ENCODE peak calls at places on chromosomes 13 and 19, in six cellular contexts. One of them, this sample, is unnamed.

GRCh38 chr19:1125601-1126533 is 22.1 kb downstream of the GPX4 start:
- DNase-seq in PC-3: peak; percentile 12
- DNase-seq in AG09309: no peak
- DNase-seq in fibroblast of pulmonary artery: no peak
- DNase-seq in breast epithelium: no peak
- DNase-seq in upper lobe of left lung: no peak
- DNase-seq in this sample: no peak

GRCh38 chr19:6551607-6552450 is 21.0 kb downstream of the TNFSF9 start:
- DNase-seq in PC-3: no peak
- DNase-seq in AG09309: no peak
- DNase-seq in fibroblast of pulmonary artery: no peak
- DNase-seq in breast epithelium: no peak
- DNase-seq in upper lobe of left lung: no peak
- DNase-seq in this sample: no peak

GRCh38 chr19:49766007-49766937 is 529 bp upstream of the AP2A1 start:
- DNase-seq in PC-3: peak; percentile 100
- DNase-seq in AG09309: peak; percentile 100
- DNase-seq in fibroblast of pulmonary artery: peak; percentile 100
- DNase-seq in breast epithelium: peak; percentile 100
- DNase-seq in upper lobe of left lung: peak; percentile 99
- DNase-seq in this sample: peak; percentile 98

GRCh38 chr13:30142502-30143211 is 164.7 kb downstream of the KATNAL1 start:
- DNase-seq in PC-3: peak; percentile 90
- DNase-seq in AG09309: peak; percentile 99
- DNase-seq in fibroblast of pulmonary artery: peak; percentile 90
- DNase-seq in breast epithelium: peak; percentile 65
- DNase-seq in upper lobe of left lung: no peak
- DNase-seq in this sample: peak; percentile 97

GRCh38 chr19:45291834-45292233 is 30.8 kb downstream of the CKM start:
- DNase-seq in PC-3: no peak
- DNase-seq in AG09309: no peak
- DNase-seq in fibroblast of pulmonary artery: no peak
- DNase-seq in breast epithelium: no peak
- DNase-seq in upper lobe of left lung: no peak
- DNase-seq in this sample: no peak

GRCh38 chr13:51035469-51035868 is 75.6 kb downstream of the C13orf42 start:
- DNase-seq in PC-3: no peak
- DNase-seq in AG09309: no peak
- DNase-seq in fibroblast of pulmonary artery: no peak
- DNase-seq in breast epithelium: no peak
- DNase-seq in upper lobe of left lung: no peak
- DNase-seq in this sample: no peak

GRCh38 chr13:98232456-98232855 is 55.4 kb upstream of the RNF113B start:
- DNase-seq in PC-3: peak; percentile 70
- DNase-seq in AG09309: no peak
- DNase-seq in fibroblast of pulmonary artery: no peak
- DNase-seq in breast epithelium: no peak
- DNase-seq in upper lobe of left lung: no peak
- DNase-seq in this sample: no peak

GRCh38 chr13:30572859-30573275 is 44.9 kb upstream of the USPL1 start:
- DNase-seq in PC-3: peak; percentile 39
- DNase-seq in AG09309: no peak
- DNase-seq in fibroblast of pulmonary artery: peak; percentile 61
- DNase-seq in breast epithelium: no peak
- DNase-seq in upper lobe of left lung: peak; percentile 35
- DNase-seq in this sample: no peak

GRCh38 chr19:8259922-8260247 is 48.3 kb downstream of the CD320 start:
- DNase-seq in PC-3: no peak
- DNase-seq in AG09309: no peak
- DNase-seq in fibroblast of pulmonary artery: no peak
- DNase-seq in breast epithelium: peak; percentile 28
- DNase-seq in upper lobe of left lung: no peak
- DNase-seq in this sample: no peak

GRCh38 chr13:65926750-65927171 is 1303.4 kb downstream of the PCDH9 start:
- DNase-seq in PC-3: peak; percentile 85
- DNase-seq in AG09309: no peak
- DNase-seq in fibroblast of pulmonary artery: no peak
- DNase-seq in breast epithelium: no peak
- DNase-seq in upper lobe of left lung: peak; percentile 22
- DNase-seq in this sample: no peak

GRCh38 chr19:1747285-1748114 is 5.8 kb upstream of the ONECUT3 start:
- DNase-seq in PC-3: peak; percentile 97
- DNase-seq in AG09309: peak; percentile 31
- DNase-seq in fibroblast of pulmonary artery: peak; percentile 90
- DNase-seq in breast epithelium: no peak
- DNase-seq in upper lobe of left lung: no peak
- DNase-seq in this sample: peak; percentile 58

GRCh38 chr19:44548736-44549135 is 19.3 kb upstream of the CEACAM20 start:
- DNase-seq in PC-3: peak; percentile 15
- DNase-seq in AG09309: peak; percentile 3
- DNase-seq in fibroblast of pulmonary artery: peak; percentile 71
- DNase-seq in breast epithelium: no peak
- DNase-seq in upper lobe of left lung: no peak
- DNase-seq in this sample: peak; percentile 30

GRCh38 chr13:65585346-65585745 is 1644.8 kb downstream of the PCDH9 start:
- DNase-seq in PC-3: no peak
- DNase-seq in AG09309: no peak
- DNase-seq in fibroblast of pulmonary artery: no peak
- DNase-seq in breast epithelium: no peak
- DNase-seq in upper lobe of left lung: no peak
- DNase-seq in this sample: no peak

GRCh38 chr19:3129112-3129511 is 6.7 kb upstream of the GNA15 start:
- DNase-seq in PC-3: peak; percentile 62
- DNase-seq in AG09309: peak; percentile 35
- DNase-seq in fibroblast of pulmonary artery: peak; percentile 85
- DNase-seq in breast epithelium: no peak
- DNase-seq in upper lobe of left lung: no peak
- DNase-seq in this sample: no peak
- TF ChIP-seq CTCF in PC-3: peak; percentile 69
- TF ChIP-seq CTCF in AG09309: peak; percentile 49
- TF ChIP-seq CTCF in fibroblast of pulmonary artery: peak; percentile 68
- TF ChIP-seq CTCF in breast epithelium: peak; percentile 52
- TF ChIP-seq CTCF in upper lobe of left lung: peak; percentile 59
- TF ChIP-seq CTCF in this sample: peak; percentile 64

GRCh38 chr19:2944403-2944774 is 382 bp downstream of the ZNF77 start:
- DNase-seq in PC-3: no peak
- DNase-seq in AG09309: no peak
- DNase-seq in fibroblast of pulmonary artery: no peak
- DNase-seq in breast epithelium: no peak
- DNase-seq in upper lobe of left lung: no peak
- DNase-seq in this sample: no peak

GRCh38 chr19:2944775-2945574 is at the start of gene ZNF77:
- DNase-seq in PC-3: peak; percentile 98
- DNase-seq in AG09309: peak; percentile 98
- DNase-seq in fibroblast of pulmonary artery: peak; percentile 99
- DNase-seq in breast epithelium: peak; percentile 100
- DNase-seq in upper lobe of left lung: peak; percentile 97
- DNase-seq in this sample: peak; percentile 94

GRCh38 chr19:2945575-2946184 is 909 bp upstream of the ZNF77 start:
- DNase-seq in PC-3: no peak
- DNase-seq in AG09309: no peak
- DNase-seq in fibroblast of pulmonary artery: no peak
- DNase-seq in breast epithelium: no peak
- DNase-seq in upper lobe of left lung: no peak
- DNase-seq in this sample: no peak

DNA sequence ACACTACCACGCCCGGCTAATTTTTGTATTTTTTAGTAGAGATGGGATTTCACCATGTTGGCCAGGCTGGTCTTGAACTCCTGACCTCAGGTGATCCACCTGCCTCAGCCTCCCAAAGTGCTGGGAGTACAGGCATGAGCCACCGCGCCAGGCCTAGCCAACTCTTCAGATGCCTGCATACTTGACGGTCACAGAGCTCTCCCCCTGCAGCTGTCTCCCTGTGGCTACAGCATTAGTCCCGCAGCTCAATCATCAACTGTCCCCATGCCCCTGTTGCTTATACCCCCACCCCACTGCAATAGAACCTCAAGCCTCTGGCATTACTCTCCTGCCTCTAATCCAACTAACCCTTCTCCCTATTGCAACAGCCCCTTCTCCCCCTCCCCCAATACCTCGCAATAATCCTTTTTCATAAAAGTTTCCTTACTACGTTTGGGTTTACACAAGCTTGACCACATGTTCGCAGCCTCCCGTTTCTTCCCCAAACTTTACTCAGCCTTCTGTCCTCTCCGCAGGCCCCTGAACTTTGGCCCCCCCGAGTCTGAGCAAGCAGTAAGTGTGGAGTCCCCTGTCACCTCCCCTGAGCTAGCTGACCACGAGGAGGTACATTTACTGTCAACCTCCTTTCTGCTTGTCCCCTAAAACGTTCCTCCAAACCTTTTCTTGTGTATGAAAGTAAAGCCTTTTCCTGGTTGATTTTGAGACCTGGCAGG is 1.7 kb downstream of the ZNF77 start:
- DNase-seq in PC-3: no peak
- DNase-seq in AG09309: no peak
- DNase-seq in fibroblast of pulmonary artery: no peak
- DNase-seq in breast epithelium: no peak
- DNase-seq in upper lobe of left lung: no peak
- DNase-seq in this sample: no peak
- H3K4me3 ChIP-seq in PC-3: no peak overlapping the region
- H3K4me3 ChIP-seq in AG09309: no peak overlapping the region
- H3K4me3 ChIP-seq in fibroblast of pulmonary artery: no peak overlapping the region
- H3K4me3 ChIP-seq in breast epithelium: no peak overlapping the region
- H3K4me3 ChIP-seq in upper lobe of left lung: no peak overlapping the region
- H3K4me3 ChIP-seq in this sample: no peak overlapping the region

GRCh38 chr19:42109896-42110295 is 22.4 kb downstream of the POU2F2 start:
- DNase-seq in PC-3: no peak
- DNase-seq in AG09309: no peak
- DNase-seq in fibroblast of pulmonary artery: no peak
- DNase-seq in breast epithelium: no peak
- DNase-seq in upper lobe of left lung: no peak
- DNase-seq in this sample: no peak
- TF ChIP-seq CTCF in PC-3: no peak
- TF ChIP-seq CTCF in AG09309: no peak
- TF ChIP-seq CTCF in fibroblast of pulmonary artery: no peak
- TF ChIP-seq CTCF in breast epithelium: no peak
- TF ChIP-seq CTCF in upper lobe of left lung: no peak
- TF ChIP-seq CTCF in this sample: no peak

GRCh38 chr13:95552208-95552538 is 347 bp upstream of the CLDN10 start:
- DNase-seq in PC-3: no peak
- DNase-seq in AG09309: no peak
- DNase-seq in fibroblast of pulmonary artery: no peak
- DNase-seq in breast epithelium: no peak
- DNase-seq in upper lobe of left lung: no peak
- DNase-seq in this sample: no peak

GRCh38 chr13:95552539-95553270 is at the start of gene CLDN10:
- DNase-seq in PC-3: no peak
- DNase-seq in AG09309: no peak
- DNase-seq in fibroblast of pulmonary artery: no peak
- DNase-seq in breast epithelium: no peak
- DNase-seq in upper lobe of left lung: peak; percentile 22
- DNase-seq in this sample: no peak

GRCh38 chr13:95556981-95557380 is 4.5 kb downstream of the CLDN10 start:
- DNase-seq in PC-3: no peak
- DNase-seq in AG09309: no peak
- DNase-seq in fibroblast of pulmonary artery: no peak
- DNase-seq in breast epithelium: no peak
- DNase-seq in upper lobe of left lung: no peak
- DNase-seq in this sample: no peak

GRCh38 chr13:95553271-95553588 is 710 bp downstream of the CLDN10 start:
- DNase-seq in PC-3: no peak
- DNase-seq in AG09309: no peak
- DNase-seq in fibroblast of pulmonary artery: no peak
- DNase-seq in breast epithelium: no peak
- DNase-seq in upper lobe of left lung: no peak
- DNase-seq in this sample: no peak

DNA sequence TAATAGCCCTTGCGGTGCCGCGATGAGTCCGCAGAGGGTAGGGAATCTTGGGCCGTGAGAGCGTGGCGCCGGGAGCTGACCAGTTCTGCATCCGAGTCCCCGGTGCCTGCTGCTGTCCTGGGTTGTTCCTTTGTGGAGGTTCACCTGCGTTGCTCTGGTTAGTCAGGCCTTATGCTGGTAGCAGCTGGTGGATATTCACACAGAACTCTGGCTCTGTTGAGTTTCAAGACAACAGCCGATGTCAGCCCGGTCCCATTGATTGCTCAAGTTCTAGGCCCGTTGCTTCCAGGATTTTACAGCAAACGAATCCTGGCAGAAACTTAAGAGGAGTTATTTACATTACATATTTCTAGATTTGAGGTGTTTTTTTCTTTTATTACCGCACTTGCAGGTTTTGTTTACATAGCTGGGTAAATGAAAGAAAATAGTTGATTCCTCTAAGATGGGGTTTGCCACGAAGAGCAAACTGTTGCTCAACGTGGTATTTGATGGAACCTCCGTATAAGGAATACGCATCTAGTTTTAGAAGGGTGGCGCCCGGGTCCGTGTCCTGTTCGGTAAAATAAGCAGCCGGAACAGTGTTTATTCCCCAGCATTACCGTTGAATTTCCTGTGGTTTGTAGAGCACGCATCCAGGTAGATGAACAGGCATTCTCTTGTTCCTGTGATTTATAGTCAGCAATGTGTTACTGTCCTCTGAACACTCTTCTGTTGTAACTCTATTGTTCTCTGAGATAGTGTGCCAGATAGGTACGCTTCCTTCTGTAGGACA is 1.3 kb downstream of the CLDN10 start:
- DNase-seq in PC-3: peak; percentile 47
- DNase-seq in AG09309: no peak
- DNase-seq in fibroblast of pulmonary artery: no peak
- DNase-seq in breast epithelium: no peak
- DNase-seq in upper lobe of left lung: no peak
- DNase-seq in this sample: no peak
- H3K4me3 ChIP-seq in PC-3: peak overlapping the region; percentile 48
- H3K4me3 ChIP-seq in AG09309: no peak overlapping the region
- H3K4me3 ChIP-seq in fibroblast of pulmonary artery: no peak overlapping the region
- H3K4me3 ChIP-seq in breast epithelium: no peak overlapping the region
- H3K4me3 ChIP-seq in upper lobe of left lung: no peak overlapping the region
- H3K4me3 ChIP-seq in this sample: peak overlapping the region; percentile 52

GRCh38 chr19:53015730-53016129 is 2.0 kb downstream of the ERVV-1 start:
- DNase-seq in PC-3: no peak
- DNase-seq in AG09309: no peak
- DNase-seq in fibroblast of pulmonary artery: no peak
- DNase-seq in breast epithelium: no peak
- DNase-seq in upper lobe of left lung: no peak
- DNase-seq in this sample: no peak

GRCh38 chr19:53015159-53015558 is 1.4 kb downstream of the ERVV-1 start:
- DNase-seq in PC-3: no peak
- DNase-seq in AG09309: no peak
- DNase-seq in fibroblast of pulmonary artery: no peak
- DNase-seq in breast epithelium: no peak
- DNase-seq in upper lobe of left lung: no peak
- DNase-seq in this sample: no peak

GRCh38 chr19:53019684-53020083 is 6.0 kb downstream of the ERVV-1 start:
- DNase-seq in PC-3: no peak
- DNase-seq in AG09309: no peak
- DNase-seq in fibroblast of pulmonary artery: peak; percentile 16
- DNase-seq in breast epithelium: no peak
- DNase-seq in upper lobe of left lung: no peak
- DNase-seq in this sample: no peak
- TF ChIP-seq CTCF in PC-3: no peak
- TF ChIP-seq CTCF in AG09309: peak; percentile 30
- TF ChIP-seq CTCF in fibroblast of pulmonary artery: peak; percentile 17
- TF ChIP-seq CTCF in breast epithelium: no peak
- TF ChIP-seq CTCF in upper lobe of left lung: no peak
- TF ChIP-seq CTCF in this sample: peak; percentile 18